ENCODE peak calls at places on chromosomes 11 and 22, in eight cellular contexts. P is smooth muscle cell of the brain vasculature, B is myocyte, U is G401, A is RPMI7951, L is GM04504, X is body of pancreas, C is NCI-H345. Z is an unnamed sample.

GRCh38 chr11:4466168-4466891 is 16.1 kb upstream of the OR52K1 start:
- DNase-seq in U (no peak), L (no peak), P (no peak), X (no peak), A (no peak), B (no peak), C (no peak), Z (no peak)

GRCh38 chr11:8011981-8012444 is 24.9 kb downstream of the EIF3F start:
- DNase-seq in X (no peak), P (no peak), A (peak), C (no peak), B (peak), L (peak), U (no peak), Z (no peak)

GRCh38 chr11:93738647-93739081 is 2.6 kb downstream of the TAF1D start:
- DNase-seq in A (no peak), B (no peak), C (no peak), L (no peak), U (no peak), P (no peak), X (no peak), Z (no peak)

GRCh38 chr11:66858186-66858938 is 1.5 kb downstream of the LRFN4 start:
- DNase-seq in U (no peak), X (no peak), P (no peak), C (no peak), B (no peak), L (no peak), A (no peak), Z (no peak)

GRCh38 chr22:28841111-28841510 is 40.7 kb upstream of the XBP1 start:
- DNase-seq in X (no peak), L (no peak), U (no peak), P (no peak), C (no peak), B (no peak), A (no peak), Z (no peak)

GRCh38 chr22:42376721-42377177 is 55.5 kb downstream of the NFAM1 start:
- DNase-seq in B (peak), C (peak), X (peak), U (peak), A (peak), L (peak), P (no peak), Z (no peak)

GRCh38 chr11:116703421-116703820 is 69.4 kb downstream of the BUD13 start:
- DNase-seq in C (peak), U (peak), L (no peak), X (no peak), P (no peak), B (peak), A (no peak), Z (no peak)

GRCh38 chr22:22681221-22681739 is 36.9 kb downstream of the GGTLC2 start:
- DNase-seq in A (no peak), B (no peak), C (no peak), P (no peak), L (no peak), U (no peak), X (no peak), Z (no peak)

GRCh38 chr11:122306776-122307479 is 190.9 kb upstream of the BLID start:
- DNase-seq in C (no peak), A (no peak), B (no peak), X (no peak), U (no peak), P (no peak), L (no peak), Z (no peak)

GRCh38 chr22:21754523-21755128 is 19.0 kb upstream of the YPEL1 start:
- DNase-seq in B (no peak), A (no peak), L (no peak), C (no peak), U (peak), X (no peak), P (no peak), Z (no peak)

GRCh38 chr11:68438658-68439259 is 21.8 kb upstream of the PPP6R3 start:
- DNase-seq in X (no peak), U (no peak), P (no peak), L (no peak), B (no peak), C (no peak), A (no peak), Z (no peak)

GRCh38 chr22:21866821-21867527 is 471 bp downstream of the MAPK1 start:
- DNase-seq in A (no peak), B (no peak), C (no peak), X (peak), U (no peak), P (no peak), L (no peak), Z (peak)

GRCh38 chr11:80350541-80350940 is 909.7 kb upstream of the TENM4 start:
- DNase-seq in B (no peak), A (no peak), P (no peak), U (no peak), X (no peak), C (no peak), L (no peak), Z (no peak)

GRCh38 chr11:75342966-75343870 is 8.2 kb downstream of the ARRB1 start:
- DNase-seq in P (no peak), U (no peak), B (no peak), C (peak), A (no peak), X (peak), L (no peak), Z (no peak)

GRCh38 chr11:17008099-17008498 is 6.1 kb downstream of the PLEKHA7 start:
- DNase-seq in B (no peak), U (no peak), L (no peak), X (peak), C (no peak), P (no peak), A (no peak), Z (no peak)

GRCh38 chr22:38789606-38790005 is 4.3 kb downstream of the DNAL4 start:
- DNase-seq in A (no peak), P (no peak), B (no peak), L (no peak), C (no peak), U (no peak), X (no peak), Z (no peak)